ENCODE peak calls at places on chromosomes 6 and 20, in seven cellular contexts. E, H, S, C, G, I and A are unnamed samples.
A peak's percentile ranks its signal among the peaks of the same experiment; 100 is the strongest.

GRCh38 chr6:393391-394221 is 2.1 kb downstream of the IRF4 start:
- DNase-seq in E (no peak), H (no peak), S (no peak), C (no peak), G (no peak), I (no peak), A (no peak)

GRCh38 chr6:42179956-42180335 is 6.8 kb downstream of the GUCA1A start:
- DNase-seq in E (no peak), H (no peak), S (no peak), C (no peak), G (no peak), I (no peak), A (peak; percentile 33)

GRCh38 chr6:37459981-37460800 is 27.2 kb downstream of the CMTR1 start:
- DNase-seq in E (no peak), H (no peak), S (no peak), C (no peak), G (no peak), I (no peak), A (no peak)

GRCh38 chr20:9066196-9066595 is 2.7 kb upstream of the PLCB4 start:
- DNase-seq in E (no peak), H (no peak), S (no peak), C (no peak), G (no peak), I (no peak), A (peak; percentile 63)

GRCh38 chr6:16684195-16684689 is 77.0 kb downstream of the ATXN1 start:
- DNase-seq in E (no peak), H (peak; percentile 26), S (peak; percentile 25), C (no peak), G (no peak), I (no peak), A (peak; percentile 55)

GRCh38 chr6:108497883-108498282 is 62.8 kb upstream of the FOXO3 start:
- DNase-seq in E (peak; percentile 19), H (no peak), S (peak; percentile 72), C (peak; percentile 9), G (peak; percentile 53), I (peak; percentile 4), A (peak; percentile 52)

GRCh38 chr6:129661478-129662405 is 48.2 kb downstream of the ARHGAP18 start:
- DNase-seq in E (no peak), H (no peak), S (no peak), C (no peak), G (no peak), I (no peak), A (no peak)

GRCh38 chr6:28765978-28766351 is 157.8 kb downstream of the TRIM27 start:
- DNase-seq in E (no peak), H (no peak), S (no peak), C (no peak), G (no peak), I (no peak), A (no peak)

GRCh38 chr6:105057160-105057559 is 100.3 kb downstream of the LIN28B start:
- DNase-seq in E (no peak), H (no peak), S (no peak), C (no peak), G (no peak), I (no peak), A (no peak)

GRCh38 chr6:99613398-99613704 is 6.7 kb downstream of the PRDM13 start:
- DNase-seq in E (peak; percentile 41), H (no peak), S (peak; percentile 35), C (no peak), G (no peak), I (peak; percentile 31), A (no peak)

GRCh38 chr20:63740070-63740500 is 509 bp downstream of the SLC2A4RG start:
- DNase-seq in E (peak; percentile 49), H (peak; percentile 67), S (peak; percentile 26), C (no peak), G (peak; percentile 22), I (peak; percentile 45), A (no peak)

GRCh38 chr6:40937491-40937890 is 101.5 kb downstream of the UNC5CL start:
- DNase-seq in E (no peak), H (no peak), S (peak; percentile 29), C (no peak), G (peak; percentile 20), I (no peak), A (no peak)

GRCh38 chr6:40550096-40550731 is 37.0 kb downstream of the LRFN2 start:
- DNase-seq in E (peak; percentile 65), H (no peak), S (peak; percentile 66), C (peak; percentile 20), G (peak; percentile 61), I (peak; percentile 5), A (peak; percentile 47)

GRCh38 chr6:90123796-90124195 is 172.8 kb downstream of the BACH2 start:
- DNase-seq in E (no peak), H (no peak), S (no peak), C (no peak), G (no peak), I (no peak), A (no peak)

GRCh38 chr20:47019106-47019824 is 124.6 kb downstream of the EYA2 start:
- DNase-seq in E (no peak), H (no peak), S (no peak), C (no peak), G (peak; percentile 87), I (no peak), A (no peak)

GRCh38 chr20:44756011-44756688 is 10.5 kb downstream of the KCNK15 start:
- DNase-seq in E (no peak), H (no peak), S (no peak), C (no peak), G (no peak), I (no peak), A (no peak)
- TF ChIP-seq CTCF in E (no peak), H (no peak), S (no peak), C (no peak), G (no peak), I (no peak), A (no peak)

DNA sequence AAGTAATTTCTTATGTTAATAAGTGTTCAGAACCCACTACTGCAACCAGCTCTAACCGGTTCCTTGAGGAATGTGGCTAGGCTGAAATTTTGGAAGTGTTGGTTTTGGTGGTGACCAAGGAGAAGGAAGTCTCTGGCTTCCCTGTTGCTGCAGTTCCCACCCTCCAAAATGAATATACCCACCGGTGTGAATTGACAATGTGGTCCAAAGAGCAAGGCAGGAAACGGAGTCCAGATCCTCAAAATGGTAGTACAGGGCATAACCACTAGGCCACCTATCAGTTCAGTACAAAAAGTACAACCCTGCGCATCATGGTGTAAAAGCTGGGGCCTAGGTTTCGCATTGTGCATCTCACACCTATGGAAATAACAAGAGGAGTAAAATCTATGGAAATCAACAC is 2.8 kb downstream of the ADNP start:
- DNase-seq in E (no peak), H (no peak), S (no peak), C (no peak), G (no peak), I (no peak), A (no peak)
- TF ChIP-seq CTCF in E (no peak), H (peak; percentile 5), S (no peak), C (no peak), G (peak; percentile 24), I (no peak), A (no peak)

DNA sequence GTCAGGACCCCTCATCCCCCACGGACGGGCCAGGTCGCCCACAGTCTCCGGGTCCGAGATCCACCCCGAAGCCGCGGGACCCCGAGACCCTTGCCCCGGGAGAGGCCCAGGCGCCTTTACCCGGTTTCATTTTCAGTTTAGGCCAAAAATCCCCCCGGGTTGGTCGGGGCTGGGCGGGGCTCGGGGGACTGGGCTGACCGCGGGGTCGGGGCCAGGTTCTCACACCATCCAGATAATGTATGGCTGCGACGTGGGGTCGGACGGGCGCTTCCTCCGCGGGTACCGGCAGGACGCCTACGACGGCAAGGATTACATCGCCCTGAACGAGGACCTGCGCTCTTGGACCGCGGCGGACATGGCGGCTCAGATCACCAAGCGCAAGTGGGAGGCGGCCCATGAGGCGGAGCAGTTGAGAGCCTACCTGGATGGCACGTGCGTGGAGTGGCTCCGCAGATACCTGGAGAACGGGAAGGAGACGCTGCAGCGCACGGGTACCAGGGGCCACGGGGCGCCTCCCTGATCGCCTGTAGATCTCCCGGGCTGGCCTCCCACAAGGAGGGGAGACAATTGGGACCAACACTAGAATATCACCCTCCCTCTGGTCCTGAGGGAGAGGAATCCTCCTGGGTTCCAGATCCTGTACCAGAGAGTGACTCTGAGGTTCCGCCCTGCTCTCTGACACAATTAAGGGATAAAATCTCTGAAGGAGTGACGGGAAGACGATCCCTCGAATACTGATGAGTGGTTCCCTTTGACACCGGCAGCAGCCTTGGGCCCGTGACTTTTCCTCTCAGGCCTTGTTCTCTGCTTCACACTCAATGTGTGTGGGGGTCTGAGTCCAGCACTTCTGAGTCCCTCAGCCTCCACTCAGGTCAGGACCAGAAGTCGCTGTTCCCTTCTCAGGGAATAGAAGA is 978 bp downstream of the HLA-A start:
- DNase-seq in E (no peak), H (peak; percentile 47), S (no peak), C (no peak), G (no peak), I (no peak), A (peak; percentile 10)
- TF ChIP-seq CTCF in E (no peak), H (no peak), S (no peak), C (no peak), G (no peak), I (no peak), A (no peak)

GRCh38 chr20:23753194-23753548 is 2.4 kb upstream of the CST1 start:
- DNase-seq in E (no peak), H (no peak), S (no peak), C (no peak), G (no peak), I (no peak), A (no peak)

GRCh38 chr20:23752019-23752418 is 1.3 kb upstream of the CST1 start:
- DNase-seq in E (no peak), H (no peak), S (no peak), C (no peak), G (no peak), I (no peak), A (no peak)

GRCh38 chr20:23754731-23755130 is 4.0 kb upstream of the CST1 start:
- DNase-seq in E (no peak), H (no peak), S (no peak), C (no peak), G (no peak), I (no peak), A (no peak)

GRCh38 chr20:23753589-23753988 is 2.9 kb upstream of the CST1 start:
- DNase-seq in E (no peak), H (no peak), S (no peak), C (no peak), G (no peak), I (no peak), A (no peak)

DNA sequence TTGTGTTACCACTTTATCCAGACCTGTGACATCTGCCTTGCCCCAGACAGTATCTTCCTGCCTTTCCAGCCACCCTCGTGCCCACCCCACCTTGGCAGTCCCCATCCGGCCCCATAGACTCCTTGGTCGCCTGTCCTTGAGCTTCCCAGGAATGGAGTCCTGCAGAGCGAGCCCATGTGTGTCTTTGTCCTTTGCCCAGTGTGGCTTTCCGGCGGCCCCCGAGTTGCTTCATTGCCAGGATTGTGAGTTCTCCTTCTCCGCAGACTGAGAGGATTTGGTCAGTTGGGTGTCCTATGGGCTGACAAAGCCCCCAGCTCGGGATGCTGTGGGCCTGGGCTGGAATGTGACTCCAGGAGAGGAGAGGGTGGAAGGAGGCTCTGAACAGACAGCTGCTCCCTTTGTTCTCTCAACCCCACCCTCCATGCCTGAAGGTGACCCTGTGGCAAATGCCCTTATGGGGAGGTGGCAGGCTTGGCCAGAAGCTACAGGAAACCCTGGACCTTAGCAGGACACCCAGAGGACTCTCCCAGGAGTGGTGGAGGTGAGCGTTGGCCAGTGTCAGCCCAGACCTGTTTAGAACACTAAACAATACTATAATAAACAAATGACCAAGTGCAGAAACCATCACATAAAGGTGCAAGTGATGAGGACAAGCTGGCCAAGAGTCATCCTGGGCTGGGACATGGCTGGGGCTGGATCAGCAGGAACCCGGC is 1.9 kb upstream of the CST1 start:
- DNase-seq in E (no peak), H (no peak), S (no peak), C (no peak), G (no peak), I (no peak), A (no peak)
- TF ChIP-seq CTCF in E (no peak), H (no peak), S (no peak), C (no peak), G (no peak), I (no peak), A (no peak)

GRCh38 chr6:153814136-153814535 is 224.9 kb upstream of the OPRM1 start:
- DNase-seq in E (no peak), H (no peak), S (no peak), C (no peak), G (no peak), I (no peak), A (no peak)
- TF ChIP-seq CTCF in E (no peak), H (no peak), S (peak; percentile 14), C (no peak), G (no peak), I (no peak), A (no peak)